ENCODE peak calls at places on chromosomes 1 and 21, in seven cellular contexts. W is HL-60, Q is GM06990, J is heart right ventricle, D is breast epithelium, I is lower lobe of right lung, U is A549. H is an unnamed sample.

GRCh38 chr1:231104917-231105316 is 56.9 kb upstream of the TRIM67 start:
- DNase-seq in W (no peak), Q (no peak), J (no peak), D (no peak), I (no peak), U (no peak), H (no peak)

GRCh38 chr1:92446546-92446945 is 40.2 kb downstream of the GFI1 start:
- DNase-seq in W (no peak), Q (no peak), J (no peak), D (no peak), I (no peak), U (no peak), H (no peak)

GRCh38 chr1:5977494-5978444 is 14.5 kb downstream of the NPHP4 start:
- DNase-seq in W (no peak), Q (no peak), J (no peak), D (peak; percentile 40), I (peak; percentile 32), U (no peak), H (peak; percentile 35)

GRCh38 chr1:33045246-33045645 is 8.6 kb upstream of the AK2 start:
- DNase-seq in W (no peak), Q (no peak), J (no peak), D (no peak), I (no peak), U (no peak), H (no peak)

GRCh38 chr1:166933633-166934032 is 41.7 kb downstream of the ILDR2 start:
- DNase-seq in W (no peak), Q (no peak), J (no peak), D (no peak), I (no peak), U (no peak), H (no peak)

GRCh38 chr1:205598841-205599666 is 32.8 kb downstream of the ELK4 start:
- DNase-seq in W (no peak), Q (no peak), J (peak; percentile 88), D (no peak), I (no peak), U (no peak), H (no peak)

GRCh38 chr1:38064232-38064903 is 17.8 kb upstream of the POU3F1 start:
- DNase-seq in W (no peak), Q (no peak), J (no peak), D (no peak), I (no peak), U (no peak), H (no peak)

GRCh38 chr1:6035719-6036118 is 10.0 kb upstream of the KCNAB2 start:
- DNase-seq in W (no peak), Q (no peak), J (no peak), D (no peak), I (no peak), U (no peak), H (no peak)

GRCh38 chr21:42471206-42471605 is 24.8 kb downstream of the RSPH1 start:
- DNase-seq in W (no peak), Q (no peak), J (no peak), D (no peak), I (no peak), U (no peak), H (no peak)

GRCh38 chr1:160724445-160725242 is 13.0 kb upstream of the CD48 start:
- DNase-seq in W (no peak), Q (no peak), J (no peak), D (no peak), I (no peak), U (peak; percentile 8), H (no peak)

GRCh38 chr1:203584040-203584439 is 42.6 kb upstream of the ATP2B4 start:
- DNase-seq in W (no peak), Q (no peak), J (no peak), D (no peak), I (no peak), U (no peak), H (no peak)

GRCh38 chr1:167095368-167095767 is 1.5 kb downstream of the STYXL2 start:
- DNase-seq in W (no peak), Q (no peak), J (no peak), D (peak; percentile 62), I (no peak), U (no peak), H (no peak)

GRCh38 chr1:157274698-157275534 is 136.7 kb upstream of the ETV3 start:
- DNase-seq in W (no peak), Q (no peak), J (no peak), D (no peak), I (no peak), U (no peak), H (no peak)

GRCh38 chr1:8409107-8409506 is 91.2 kb downstream of the SLC45A1 start:
- DNase-seq in W (no peak), Q (no peak), J (peak; percentile 44), D (no peak), I (no peak), U (no peak), H (no peak)

GRCh38 chr1:24036080-24036479 is 56.0 kb upstream of the SRSF10 start:
- DNase-seq in W (no peak), Q (no peak), J (no peak), D (no peak), I (no peak), U (no peak), H (no peak)

GRCh38 chr1:60581455-60582220 is 500.7 kb upstream of the NFIA start:
- DNase-seq in W (no peak), Q (no peak), J (no peak), D (no peak), I (no peak), U (no peak), H (no peak)

GRCh38 chr1:205588691-205589445 is 42.9 kb downstream of the ELK4 start:
- DNase-seq in W (no peak), Q (no peak), J (no peak), D (no peak), I (no peak), U (no peak), H (no peak)

GRCh38 chr21:45433911-45434644 is 29.1 kb downstream of the COL18A1 start:
- DNase-seq in W (no peak), Q (no peak), J (no peak), D (no peak), I (no peak), U (no peak), H (no peak)

GRCh38 chr1:3638027-3638426 is 11.9 kb downstream of the WRAP73 start:
- DNase-seq in W (no peak), Q (no peak), J (no peak), D (no peak), I (no peak), U (no peak), H (no peak)

GRCh38 chr1:71964188-71964587 is 318.2 kb downstream of the NEGR1 start:
- DNase-seq in W (no peak), Q (no peak), J (no peak), D (no peak), I (no peak), U (no peak), H (no peak)

GRCh38 chr1:39189592-39190041 is 14.9 kb upstream of the MACF1 start:
- DNase-seq in W (no peak), Q (no peak), J (no peak), D (no peak), I (no peak), U (no peak), H (no peak)

GRCh38 chr21:14383596-14384210 is 757 bp upstream of the HSPA13 start:
- DNase-seq in W (no peak), Q (no peak), J (no peak), D (no peak), I (no peak), U (no peak), H (no peak)

GRCh38 chr1:42209516-42210370 is 45.2 kb upstream of the GUCA2A start:
- DNase-seq in W (no peak), Q (no peak), J (no peak), D (no peak), I (no peak), U (no peak), H (no peak)

GRCh38 chr1:234838182-234838581 is 228.2 kb upstream of the IRF2BP2 start:
- DNase-seq in W (peak; percentile 61), Q (no peak), J (no peak), D (no peak), I (no peak), U (no peak), H (no peak)
- TF ChIP-seq CTCF in W (no peak), Q (no peak), J (no peak), D (no peak), I (no peak), U (no peak), H (no peak)

DNA sequence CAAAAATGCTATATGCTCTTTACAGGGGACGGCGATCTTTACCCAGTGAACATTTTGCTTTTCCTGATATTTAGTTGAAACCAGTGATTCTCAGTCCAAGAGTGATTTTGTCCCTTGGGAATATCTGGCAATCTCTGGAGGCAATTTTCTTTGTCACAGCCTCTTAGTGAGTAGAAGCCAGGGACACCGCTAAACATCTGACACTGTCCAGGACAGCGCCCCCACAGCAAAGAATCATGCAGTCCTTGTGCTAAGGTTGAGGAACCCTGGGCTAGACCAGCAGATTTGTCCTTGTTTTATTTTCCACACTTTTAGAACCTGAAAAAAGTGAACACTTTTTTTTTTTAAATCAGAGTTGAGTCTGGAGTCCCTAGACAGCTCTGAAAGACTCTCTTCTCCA is 13.1 kb downstream of the EVA1C start:
- DNase-seq in W (no peak), Q (no peak), J (no peak), D (no peak), I (no peak), U (no peak), H (no peak)
- TF ChIP-seq CTCF in W (no peak), Q (no peak), J (no peak), D (no peak), I (no peak), U (no peak), H (no peak)

GRCh38 chr1:238710697-238711096 is 675.7 kb upstream of the CHRM3 start:
- DNase-seq in W (no peak), Q (no peak), J (no peak), D (no peak), I (no peak), U (no peak), H (no peak)
- TF ChIP-seq CTCF in W (no peak), Q (no peak), J (no peak), D (no peak), I (no peak), U (no peak), H (no peak)

GRCh38 chr1:168235937-168236336 is 10.1 kb downstream of the SFT2D2 start:
- DNase-seq in W (no peak), Q (no peak), J (no peak), D (no peak), I (no peak), U (no peak), H (no peak)

GRCh38 chr1:168230709-168231108 is 4.9 kb downstream of the SFT2D2 start:
- DNase-seq in W (no peak), Q (no peak), J (no peak), D (no peak), I (no peak), U (peak; percentile 30), H (no peak)

GRCh38 chr1:168236836-168237611 is 11.2 kb downstream of the SFT2D2 start:
- DNase-seq in W (no peak), Q (no peak), J (no peak), D (no peak), I (no peak), U (no peak), H (no peak)

GRCh38 chr1:168234846-168235547 is 9.2 kb downstream of the SFT2D2 start:
- DNase-seq in W (no peak), Q (no peak), J (no peak), D (no peak), I (no peak), U (peak; percentile 84), H (no peak)

DNA sequence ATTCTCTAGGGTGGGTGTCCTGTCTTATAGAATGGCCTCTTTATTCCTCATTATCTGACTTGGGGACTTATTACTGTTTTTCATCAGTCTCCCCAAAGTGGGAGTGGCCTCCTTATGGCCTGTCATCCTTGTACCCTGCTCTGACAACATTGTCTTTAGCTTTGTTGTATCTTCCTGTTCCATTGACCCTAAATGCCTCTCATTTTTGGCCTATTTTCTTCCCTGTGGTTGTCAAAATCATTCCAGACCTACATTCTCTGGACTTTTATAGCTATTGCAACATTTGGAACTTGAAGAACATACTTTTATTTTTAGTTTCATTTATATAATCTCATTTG is 9.7 kb downstream of the SFT2D2 start:
- DNase-seq in W (no peak), Q (no peak), J (no peak), D (no peak), I (no peak), U (no peak), H (no peak)
- TF ChIP-seq CTCF in W (no peak), Q (no peak), J (no peak), D (no peak), I (no peak), U (no peak), H (peak; percentile 5)

H was measured in CD14-positive monocyte.